ENCODE peak calls at places on chromosomes 6 and 20, in seven cellular contexts. One of them, this sample, is unnamed.
A peak's percentile ranks its signal among the peaks of the same experiment; 100 is the strongest.

GRCh38 chr20:36491901-36492617 is 49.3 kb upstream of the MYL9 start:
- DNase-seq in stimulated activated CD4-positive, alpha-beta T cell treated with anti-CD3 and anti-CD28 coated beads, Interleukin-15, amount 100 ng/mL, for 48 hours: peak; percentile 11
- DNase-seq in GM18507: peak; percentile 47
- DNase-seq in activated CD8-positive, alpha-beta memory T cell treated with anti-CD3 and anti-CD28 coated beads, Interleukin-2, amount 50 U/mL, for 48 hours: peak; percentile 67
- DNase-seq in OCI-LY7: peak; percentile 51
- DNase-seq in epithelial cell of esophagus: peak; percentile 80
- DNase-seq in NCI-H526: no peak
- DNase-seq in this sample: peak; percentile 32

GRCh38 chr20:62925420-62926228 is 681 bp downstream of the DIDO1 start:
- DNase-seq in activated CD8-positive, alpha-beta memory T cell treated with anti-CD3 and anti-CD28 coated beads, Interleukin-2, amount 50 U/mL, for 48 hours: peak; percentile 81
- DNase-seq in NCI-H526: peak; percentile 67
- DNase-seq in OCI-LY7: peak; percentile 71
- DNase-seq in GM18507: no peak
- DNase-seq in epithelial cell of esophagus: peak; percentile 25
- DNase-seq in stimulated activated CD4-positive, alpha-beta T cell treated with anti-CD3 and anti-CD28 coated beads, Interleukin-15, amount 100 ng/mL, for 48 hours: no peak
- DNase-seq in this sample: no peak

GRCh38 chr6:65123516-65123915 is 583.5 kb downstream of the EYS start:
- DNase-seq in activated CD8-positive, alpha-beta memory T cell treated with anti-CD3 and anti-CD28 coated beads, Interleukin-2, amount 50 U/mL, for 48 hours: no peak
- DNase-seq in epithelial cell of esophagus: no peak
- DNase-seq in NCI-H526: no peak
- DNase-seq in GM18507: no peak
- DNase-seq in OCI-LY7: no peak
- DNase-seq in stimulated activated CD4-positive, alpha-beta T cell treated with anti-CD3 and anti-CD28 coated beads, Interleukin-15, amount 100 ng/mL, for 48 hours: no peak
- DNase-seq in this sample: no peak

GRCh38 chr6:113860165-113860955 is 3.2 kb downstream of the MARCKS start:
- DNase-seq in OCI-LY7: no peak
- DNase-seq in epithelial cell of esophagus: peak; percentile 39
- DNase-seq in stimulated activated CD4-positive, alpha-beta T cell treated with anti-CD3 and anti-CD28 coated beads, Interleukin-15, amount 100 ng/mL, for 48 hours: no peak
- DNase-seq in activated CD8-positive, alpha-beta memory T cell treated with anti-CD3 and anti-CD28 coated beads, Interleukin-2, amount 50 U/mL, for 48 hours: no peak
- DNase-seq in NCI-H526: peak; percentile 49
- DNase-seq in GM18507: no peak
- DNase-seq in this sample: peak; percentile 23

GRCh38 chr6:105642708-105643107 is 239.8 kb upstream of the PREP start:
- DNase-seq in epithelial cell of esophagus: peak; percentile 95
- DNase-seq in NCI-H526: no peak
- DNase-seq in stimulated activated CD4-positive, alpha-beta T cell treated with anti-CD3 and anti-CD28 coated beads, Interleukin-15, amount 100 ng/mL, for 48 hours: no peak
- DNase-seq in activated CD8-positive, alpha-beta memory T cell treated with anti-CD3 and anti-CD28 coated beads, Interleukin-2, amount 50 U/mL, for 48 hours: no peak
- DNase-seq in GM18507: no peak
- DNase-seq in OCI-LY7: no peak
- DNase-seq in this sample: no peak

GRCh38 chr6:100998111-100998510 is 117.0 kb upstream of the ASCC3 start:
- DNase-seq in activated CD8-positive, alpha-beta memory T cell treated with anti-CD3 and anti-CD28 coated beads, Interleukin-2, amount 50 U/mL, for 48 hours: no peak
- DNase-seq in OCI-LY7: no peak
- DNase-seq in GM18507: no peak
- DNase-seq in NCI-H526: no peak
- DNase-seq in epithelial cell of esophagus: peak; percentile 89
- DNase-seq in stimulated activated CD4-positive, alpha-beta T cell treated with anti-CD3 and anti-CD28 coated beads, Interleukin-15, amount 100 ng/mL, for 48 hours: no peak
- DNase-seq in this sample: peak; percentile 88

GRCh38 chr6:131951576-131952230 is 531 bp upstream of the CCN2 start:
- DNase-seq in stimulated activated CD4-positive, alpha-beta T cell treated with anti-CD3 and anti-CD28 coated beads, Interleukin-15, amount 100 ng/mL, for 48 hours: no peak
- DNase-seq in epithelial cell of esophagus: no peak
- DNase-seq in GM18507: no peak
- DNase-seq in OCI-LY7: no peak
- DNase-seq in NCI-H526: no peak
- DNase-seq in activated CD8-positive, alpha-beta memory T cell treated with anti-CD3 and anti-CD28 coated beads, Interleukin-2, amount 50 U/mL, for 48 hours: no peak
- DNase-seq in this sample: no peak

GRCh38 chr20:52493177-52493711 is 301.7 kb upstream of the ZFP64 start:
- DNase-seq in OCI-LY7: no peak
- DNase-seq in stimulated activated CD4-positive, alpha-beta T cell treated with anti-CD3 and anti-CD28 coated beads, Interleukin-15, amount 100 ng/mL, for 48 hours: no peak
- DNase-seq in NCI-H526: no peak
- DNase-seq in GM18507: no peak
- DNase-seq in activated CD8-positive, alpha-beta memory T cell treated with anti-CD3 and anti-CD28 coated beads, Interleukin-2, amount 50 U/mL, for 48 hours: no peak
- DNase-seq in epithelial cell of esophagus: peak; percentile 63
- DNase-seq in this sample: peak; percentile 43

GRCh38 chr6:141309295-141309694 is 823.4 kb upstream of the GJE1 start:
- DNase-seq in NCI-H526: peak; percentile 21
- DNase-seq in epithelial cell of esophagus: peak; percentile 8
- DNase-seq in activated CD8-positive, alpha-beta memory T cell treated with anti-CD3 and anti-CD28 coated beads, Interleukin-2, amount 50 U/mL, for 48 hours: no peak
- DNase-seq in stimulated activated CD4-positive, alpha-beta T cell treated with anti-CD3 and anti-CD28 coated beads, Interleukin-15, amount 100 ng/mL, for 48 hours: no peak
- DNase-seq in OCI-LY7: peak; percentile 8
- DNase-seq in GM18507: no peak
- DNase-seq in this sample: no peak

GRCh38 chr20:34708621-34709043 is 4.5 kb downstream of the TP53INP2 start:
- DNase-seq in epithelial cell of esophagus: peak; percentile 47
- DNase-seq in NCI-H526: peak; percentile 65
- DNase-seq in activated CD8-positive, alpha-beta memory T cell treated with anti-CD3 and anti-CD28 coated beads, Interleukin-2, amount 50 U/mL, for 48 hours: peak; percentile 80
- DNase-seq in stimulated activated CD4-positive, alpha-beta T cell treated with anti-CD3 and anti-CD28 coated beads, Interleukin-15, amount 100 ng/mL, for 48 hours: no peak
- DNase-seq in OCI-LY7: peak; percentile 60
- DNase-seq in GM18507: no peak
- DNase-seq in this sample: no peak

GRCh38 chr6:31870385-31870921 is 7.8 kb upstream of the NEU1 start:
- DNase-seq in GM18507: no peak
- DNase-seq in stimulated activated CD4-positive, alpha-beta T cell treated with anti-CD3 and anti-CD28 coated beads, Interleukin-15, amount 100 ng/mL, for 48 hours: no peak
- DNase-seq in OCI-LY7: no peak
- DNase-seq in activated CD8-positive, alpha-beta memory T cell treated with anti-CD3 and anti-CD28 coated beads, Interleukin-2, amount 50 U/mL, for 48 hours: no peak
- DNase-seq in NCI-H526: no peak
- DNase-seq in epithelial cell of esophagus: no peak
- DNase-seq in this sample: no peak

GRCh38 chr6:31579119-31579505 is 3.1 kb downstream of the LTB start:
- DNase-seq in OCI-LY7: no peak
- DNase-seq in epithelial cell of esophagus: no peak
- DNase-seq in GM18507: no peak
- DNase-seq in activated CD8-positive, alpha-beta memory T cell treated with anti-CD3 and anti-CD28 coated beads, Interleukin-2, amount 50 U/mL, for 48 hours: no peak
- DNase-seq in stimulated activated CD4-positive, alpha-beta T cell treated with anti-CD3 and anti-CD28 coated beads, Interleukin-15, amount 100 ng/mL, for 48 hours: no peak
- DNase-seq in NCI-H526: no peak
- DNase-seq in this sample: no peak

GRCh38 chr6:44504321-44504761 is 116.8 kb downstream of the CDC5L start:
- DNase-seq in epithelial cell of esophagus: no peak
- DNase-seq in activated CD8-positive, alpha-beta memory T cell treated with anti-CD3 and anti-CD28 coated beads, Interleukin-2, amount 50 U/mL, for 48 hours: no peak
- DNase-seq in NCI-H526: no peak
- DNase-seq in GM18507: no peak
- DNase-seq in OCI-LY7: no peak
- DNase-seq in stimulated activated CD4-positive, alpha-beta T cell treated with anti-CD3 and anti-CD28 coated beads, Interleukin-15, amount 100 ng/mL, for 48 hours: no peak
- DNase-seq in this sample: no peak

GRCh38 chr6:76532647-76533046 is 460.2 kb upstream of the IMPG1 start:
- DNase-seq in NCI-H526: no peak
- DNase-seq in GM18507: no peak
- DNase-seq in epithelial cell of esophagus: no peak
- DNase-seq in activated CD8-positive, alpha-beta memory T cell treated with anti-CD3 and anti-CD28 coated beads, Interleukin-2, amount 50 U/mL, for 48 hours: no peak
- DNase-seq in stimulated activated CD4-positive, alpha-beta T cell treated with anti-CD3 and anti-CD28 coated beads, Interleukin-15, amount 100 ng/mL, for 48 hours: no peak
- DNase-seq in OCI-LY7: no peak
- DNase-seq in this sample: no peak

GRCh38 chr6:40585218-40585617 is 1.9 kb downstream of the LRFN2 start:
- DNase-seq in stimulated activated CD4-positive, alpha-beta T cell treated with anti-CD3 and anti-CD28 coated beads, Interleukin-15, amount 100 ng/mL, for 48 hours: no peak
- DNase-seq in activated CD8-positive, alpha-beta memory T cell treated with anti-CD3 and anti-CD28 coated beads, Interleukin-2, amount 50 U/mL, for 48 hours: no peak
- DNase-seq in NCI-H526: no peak
- DNase-seq in epithelial cell of esophagus: no peak
- DNase-seq in OCI-LY7: no peak
- DNase-seq in GM18507: no peak
- DNase-seq in this sample: no peak

GRCh38 chr6:97497713-97498331 is 214.8 kb upstream of the MMS22L start:
- DNase-seq in OCI-LY7: peak; percentile 66
- DNase-seq in epithelial cell of esophagus: peak; percentile 80
- DNase-seq in stimulated activated CD4-positive, alpha-beta T cell treated with anti-CD3 and anti-CD28 coated beads, Interleukin-15, amount 100 ng/mL, for 48 hours: peak; percentile 25
- DNase-seq in NCI-H526: peak; percentile 80
- DNase-seq in activated CD8-positive, alpha-beta memory T cell treated with anti-CD3 and anti-CD28 coated beads, Interleukin-2, amount 50 U/mL, for 48 hours: peak; percentile 62
- DNase-seq in GM18507: no peak
- DNase-seq in this sample: peak; percentile 48

GRCh38 chr6:111624391-111625098 is 18.9 kb upstream of the TRAF3IP2 start:
- DNase-seq in epithelial cell of esophagus: no peak
- DNase-seq in activated CD8-positive, alpha-beta memory T cell treated with anti-CD3 and anti-CD28 coated beads, Interleukin-2, amount 50 U/mL, for 48 hours: no peak
- DNase-seq in stimulated activated CD4-positive, alpha-beta T cell treated with anti-CD3 and anti-CD28 coated beads, Interleukin-15, amount 100 ng/mL, for 48 hours: no peak
- DNase-seq in OCI-LY7: no peak
- DNase-seq in NCI-H526: no peak
- DNase-seq in GM18507: no peak
- DNase-seq in this sample: no peak

GRCh38 chr20:8431538-8432434 is 299.7 kb downstream of the PLCB1 start:
- DNase-seq in GM18507: no peak
- DNase-seq in OCI-LY7: no peak
- DNase-seq in NCI-H526: no peak
- DNase-seq in stimulated activated CD4-positive, alpha-beta T cell treated with anti-CD3 and anti-CD28 coated beads, Interleukin-15, amount 100 ng/mL, for 48 hours: no peak
- DNase-seq in epithelial cell of esophagus: no peak
- DNase-seq in activated CD8-positive, alpha-beta memory T cell treated with anti-CD3 and anti-CD28 coated beads, Interleukin-2, amount 50 U/mL, for 48 hours: no peak
- DNase-seq in this sample: no peak

GRCh38 chr6:20044883-20045282 is 167.4 kb downstream of the MBOAT1 start:
- DNase-seq in GM18507: no peak
- DNase-seq in NCI-H526: no peak
- DNase-seq in OCI-LY7: no peak
- DNase-seq in activated CD8-positive, alpha-beta memory T cell treated with anti-CD3 and anti-CD28 coated beads, Interleukin-2, amount 50 U/mL, for 48 hours: no peak
- DNase-seq in stimulated activated CD4-positive, alpha-beta T cell treated with anti-CD3 and anti-CD28 coated beads, Interleukin-15, amount 100 ng/mL, for 48 hours: no peak
- DNase-seq in epithelial cell of esophagus: no peak
- DNase-seq in this sample: no peak

GRCh38 chr6:132011582-132011981 is 60.4 kb upstream of the CCN2 start:
- DNase-seq in stimulated activated CD4-positive, alpha-beta T cell treated with anti-CD3 and anti-CD28 coated beads, Interleukin-15, amount 100 ng/mL, for 48 hours: no peak
- DNase-seq in OCI-LY7: no peak
- DNase-seq in NCI-H526: no peak
- DNase-seq in activated CD8-positive, alpha-beta memory T cell treated with anti-CD3 and anti-CD28 coated beads, Interleukin-2, amount 50 U/mL, for 48 hours: no peak
- DNase-seq in GM18507: no peak
- DNase-seq in epithelial cell of esophagus: no peak
- DNase-seq in this sample: no peak

GRCh38 chr20:6756961-6757595 is 10.4 kb upstream of the BMP2 start:
- DNase-seq in GM18507: no peak
- DNase-seq in epithelial cell of esophagus: no peak
- DNase-seq in activated CD8-positive, alpha-beta memory T cell treated with anti-CD3 and anti-CD28 coated beads, Interleukin-2, amount 50 U/mL, for 48 hours: no peak
- DNase-seq in NCI-H526: no peak
- DNase-seq in OCI-LY7: no peak
- DNase-seq in stimulated activated CD4-positive, alpha-beta T cell treated with anti-CD3 and anti-CD28 coated beads, Interleukin-15, amount 100 ng/mL, for 48 hours: no peak
- DNase-seq in this sample: no peak